ENCODE peak calls at places on chromosomes 3 and 15, in eight cellular contexts. J is IMR-90, H is upper lobe of right lung, K is aorta, X is breast epithelium, V is K562, Z is colonic mucosa, U is heart left ventricle. O is an unnamed sample.
A peak's percentile ranks its signal among the peaks of the same experiment; 100 is the strongest.

GRCh38 chr3:31170932-31171670 is 276.6 kb upstream of the GADL1 start:
- DNase-seq in X (no peak), K (no peak), H (no peak), Z (no peak), J (peak; percentile 91), U (no peak), V (no peak), O (no peak)

GRCh38 chr15:80179025-80179759 is 26.4 kb downstream of the FAH start:
- DNase-seq in X (no peak), H (no peak), K (no peak), V (no peak), Z (no peak), J (peak; percentile 98), U (no peak), O (no peak)

GRCh38 chr3:180188512-180189309 is 152.0 kb upstream of the PEX5L start:
- DNase-seq in K (no peak), J (no peak), U (no peak), V (no peak), Z (no peak), H (no peak), X (no peak), O (no peak)

GRCh38 chr15:100760357-100760903 is 119.2 kb upstream of the ALDH1A3 start:
- DNase-seq in V (no peak), K (no peak), H (no peak), U (no peak), J (no peak), Z (no peak), X (no peak), O (peak; percentile 6)

GRCh38 chr3:184822081-184822480 is 10.1 kb downstream of the VPS8 start:
- DNase-seq in Z (no peak), U (no peak), H (no peak), J (no peak), V (no peak), X (no peak), K (no peak), O (no peak)

GRCh38 chr15:101167791-101168462 is 83.9 kb downstream of the CHSY1 start:
- DNase-seq in Z (peak; percentile 79), U (peak; percentile 88), H (peak; percentile 83), K (peak; percentile 93), J (peak; percentile 97), X (no peak), V (peak; percentile 94), O (peak; percentile 41)

GRCh38 chr3:115072265-115073008 is 74.7 kb downstream of the ZBTB20 start:
- DNase-seq in V (no peak), K (no peak), Z (no peak), X (no peak), J (peak; percentile 46), U (no peak), H (no peak), O (no peak)

GRCh38 chr3:42613462-42613861 is 13.0 kb downstream of the NKTR start:
- DNase-seq in U (no peak), K (no peak), Z (no peak), V (peak; percentile 39), H (no peak), X (no peak), J (no peak), O (no peak)

GRCh38 chr3:63931290-63931689 is 19.1 kb upstream of the SCAANT1 start:
- DNase-seq in V (no peak), Z (no peak), X (no peak), H (no peak), K (no peak), J (no peak), U (no peak), O (no peak)

GRCh38 chr3:187567741-187568140 is 102.5 kb downstream of the SST start:
- DNase-seq in Z (no peak), X (no peak), J (peak; percentile 57), H (no peak), K (no peak), V (no peak), U (no peak), O (no peak)

GRCh38 chr3:149977391-149977790 is 6.7 kb upstream of the PFN2 start:
- DNase-seq in X (no peak), U (no peak), H (no peak), V (no peak), J (no peak), Z (no peak), K (no peak), O (no peak)

GRCh38 chr3:71718069-71718468 is 7.1 kb downstream of the EIF4E3 start:
- DNase-seq in X (no peak), V (no peak), H (no peak), U (no peak), Z (no peak), K (no peak), J (no peak), O (no peak)

GRCh38 chr15:53835309-53835708 is 75.8 kb upstream of the WDR72 start:
- DNase-seq in X (no peak), J (no peak), V (no peak), U (no peak), Z (no peak), K (no peak), H (no peak), O (no peak)

GRCh38 chr15:23497710-23498111 is 50.7 kb upstream of the GOLGA6L2 start:
- DNase-seq in Z (no peak), K (no peak), H (no peak), J (no peak), U (no peak), X (no peak), V (peak; percentile 15), O (no peak)

GRCh38 chr3:55471084-55471483 is 16.0 kb downstream of the WNT5A start:
- DNase-seq in X (no peak), V (no peak), K (no peak), J (no peak), U (no peak), H (no peak), Z (no peak), O (no peak)

GRCh38 chr15:90000175-90000923 is 775 bp upstream of the ZNF710 start:
- DNase-seq in X (no peak), H (peak; percentile 81), K (peak; percentile 80), J (peak; percentile 15), U (no peak), V (peak; percentile 33), Z (no peak), O (peak; percentile 83)

GRCh38 chr3:8416965-8417364 is 84.7 kb upstream of the LMCD1 start:
- DNase-seq in X (no peak), Z (peak; percentile 62), U (no peak), K (no peak), J (peak; percentile 12), H (peak; percentile 73), V (peak; percentile 37), O (peak; percentile 44)

GRCh38 chr3:197507081-197507480 is 48.7 kb downstream of the BDH1 start:
- DNase-seq in X (no peak), Z (no peak), V (no peak), U (no peak), K (no peak), J (no peak), H (no peak), O (no peak)

GRCh38 chr3:148707596-148708386 is 10.1 kb downstream of the AGTR1 start:
- DNase-seq in K (no peak), H (no peak), J (peak; percentile 25), Z (no peak), U (no peak), V (no peak), X (no peak), O (no peak)

GRCh38 chr3:54356299-54357037 is 234.1 kb downstream of the CACNA2D3 start:
- DNase-seq in X (no peak), U (peak; percentile 70), H (no peak), K (no peak), V (no peak), J (no peak), Z (no peak), O (no peak)

DNA sequence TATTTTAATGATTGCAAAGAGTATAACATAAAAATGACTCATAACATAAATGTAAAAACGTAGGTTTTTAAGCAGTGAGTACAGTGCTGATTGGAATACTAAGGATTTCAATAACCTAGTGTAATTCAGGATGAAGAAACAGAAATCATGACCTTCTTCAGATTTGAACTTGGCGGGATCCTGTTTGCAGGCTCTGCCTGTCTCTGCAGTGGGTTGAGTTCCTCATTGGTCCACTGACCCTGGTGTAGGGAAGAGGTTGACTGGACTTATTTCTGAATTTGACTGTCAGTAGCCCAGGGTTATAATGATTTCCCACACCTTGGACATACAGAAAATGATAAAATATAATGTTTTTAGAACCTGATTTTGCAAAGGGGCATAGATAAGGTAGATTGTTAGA is 171.7 kb downstream of the FNDC3B start:
- DNase-seq in X (no peak), Z (no peak), U (no peak), V (no peak), J (peak; percentile 25), H (no peak), K (no peak), O (no peak)
- H3K27ac ChIP-seq in X (no peak overlapping the region), Z (no peak overlapping the region), U (no peak overlapping the region), V (no peak overlapping the region), J (no peak overlapping the region), H (no peak overlapping the region), K (peak overlapping the region; percentile 97), O (no peak overlapping the region)

DNA sequence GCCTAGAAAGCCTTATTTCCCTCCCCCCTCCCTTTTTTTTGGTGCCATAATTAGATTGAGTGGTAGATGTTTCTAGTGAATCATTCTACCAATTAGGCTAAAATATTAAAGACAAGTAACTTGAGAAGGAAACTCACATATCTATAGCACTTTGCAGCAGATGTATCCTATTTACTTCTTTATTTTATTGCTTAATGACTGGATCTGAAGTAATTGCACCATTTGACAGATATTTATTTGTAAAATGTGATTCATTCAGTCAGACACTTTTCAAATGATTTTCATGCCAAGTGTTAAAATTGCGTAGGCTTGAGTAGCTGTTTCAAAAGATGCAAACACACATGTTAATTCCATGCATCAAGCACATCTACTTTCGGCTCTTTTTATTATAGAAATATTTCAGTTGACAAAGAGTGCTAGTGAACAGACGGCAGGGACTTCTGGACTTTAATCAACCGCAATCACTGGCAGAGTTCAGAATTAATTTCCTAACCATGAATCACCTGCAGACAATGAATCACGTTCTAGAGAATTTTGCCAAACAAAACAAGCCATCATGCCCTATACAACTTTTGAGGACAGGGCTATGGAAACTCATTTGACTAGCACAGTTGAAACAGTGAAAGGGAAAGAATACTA is 636.9 kb downstream of the MECOM start:
- DNase-seq in K (no peak), Z (no peak), J (peak; percentile 92), U (no peak), V (no peak), X (no peak), H (no peak), O (no peak)
- H3K4me3 ChIP-seq in K (no peak overlapping the region), Z (no peak overlapping the region), J (peak overlapping the region; percentile 8), U (no peak overlapping the region), V (no peak overlapping the region), X (no peak overlapping the region), H (no peak overlapping the region), O (no peak overlapping the region)

DNA sequence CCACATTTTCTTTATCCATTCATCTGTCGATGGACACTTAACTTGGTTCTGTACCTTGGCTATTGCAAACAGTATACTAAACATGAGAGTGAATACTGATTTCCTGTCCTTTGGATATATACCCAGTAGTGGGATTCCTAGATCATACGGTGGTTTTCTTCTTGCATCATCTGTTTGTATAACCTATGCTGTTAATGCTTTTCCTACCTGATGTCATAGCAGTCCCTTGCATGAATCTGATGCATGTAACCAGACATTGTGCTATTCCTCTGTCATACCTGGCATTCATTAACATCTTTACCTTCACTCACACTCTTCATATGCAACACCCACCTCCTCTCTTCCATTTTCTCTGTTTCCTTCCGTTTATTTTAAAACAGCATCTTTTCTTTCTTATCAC is 185.2 kb downstream of the KLHL25 start:
- DNase-seq in Z (no peak), V (no peak), U (no peak), X (no peak), J (no peak), K (no peak), H (no peak), O (no peak)
- H3K4me1 ChIP-seq in Z (no peaks in the 10 kb centered on the region), V (no peaks in the 10 kb centered on the region), U (peaks cover 51% of the 10 kb centered on the region), X (no peaks in the 10 kb centered on the region), J (peaks cover 10% of the 10 kb centered on the region), K (no peaks in the 10 kb centered on the region), H (peaks cover 22% of the 10 kb centered on the region), O (peaks cover 32% of the 10 kb centered on the region)

GRCh38 chr15:73601449-73602425 is 31.5 kb downstream of the NPTN start:
- DNase-seq in J (peak; percentile 61), Z (peak; percentile 60), H (no peak), X (peak; percentile 61), K (no peak), V (no peak), U (peak; percentile 50), O (peak; percentile 48)
- H3K27ac ChIP-seq in J (peak overlapping the region; percentile 50), Z (peak overlapping the region; percentile 60), H (peak overlapping the region; percentile 2), X (peak overlapping the region; percentile 74), K (peak overlapping the region; percentile 99), V (peak overlapping the region; percentile 13), U (peak overlapping the region; percentile 49), O (peak overlapping the region; percentile 30)